ENCODE peak calls at places on chromosomes 2 and 18, in eight cellular contexts. D, G, N, U, R, Z, C and Q are unnamed samples. For H3K4me1, the result is how much of the 10 kb centered on the place peaks cover.

GRCh38 chr18:1976484-1976883 is 594.8 kb downstream of the METTL4 start:
- DNase-seq in D (no peak), G (no peak), N (no peak), U (no peak), R (no peak), Z (no peak), C (no peak), Q (no peak)

GRCh38 chr18:76490701-76491171 is 4.3 kb downstream of the ZNF516 start:
- DNase-seq in D (no peak), G (peak), N (peak), U (no peak), R (peak), Z (no peak), C (peak), Q (peak)

GRCh38 chr18:54043484-54044256 is 180.8 kb downstream of the MBD2 start:
- DNase-seq in D (no peak), G (no peak), N (peak), U (no peak), R (no peak), Z (no peak), C (no peak), Q (no peak)

GRCh38 chr2:114442545-114442944 is at the start of gene DPP10:
- DNase-seq in D (peak), G (peak), N (peak), U (no peak), R (peak), Z (no peak), C (peak), Q (no peak)

GRCh38 chr2:102449370-102449974 is 23.6 kb upstream of the SLC9A4 start:
- DNase-seq in D (peak), G (peak), N (peak), U (no peak), R (peak), Z (no peak), C (peak), Q (peak)

GRCh38 chr2:50763776-50764175 is 268.2 kb downstream of the NRXN1 start:
- DNase-seq in D (no peak), G (no peak), N (peak), U (no peak), R (no peak), Z (no peak), C (no peak), Q (no peak)

GRCh38 chr2:133716166-133716565 is 147.9 kb upstream of the NCKAP5 start:
- DNase-seq in D (no peak), G (no peak), N (no peak), U (no peak), R (no peak), Z (no peak), C (no peak), Q (peak)

GRCh38 chr18:3579701-3580100 is 129.7 kb downstream of the TGIF1 start:
- DNase-seq in D (peak), G (no peak), N (peak), U (no peak), R (no peak), Z (no peak), C (no peak), Q (no peak)

GRCh38 chr2:31962757-31963361 is 47.9 kb downstream of the MEMO1 start:
- DNase-seq in D (no peak), G (no peak), N (no peak), U (no peak), R (no peak), Z (no peak), C (no peak), Q (no peak)

GRCh38 chr2:178412047-178412446 is 38.9 kb downstream of the PRKRA start:
- DNase-seq in D (no peak), G (no peak), N (no peak), U (no peak), R (no peak), Z (no peak), C (peak), Q (no peak)

GRCh38 chr2:136023416-136023815 is 38.0 kb upstream of the DARS1 start:
- DNase-seq in D (no peak), G (no peak), N (no peak), U (no peak), R (no peak), Z (no peak), C (no peak), Q (no peak)

GRCh38 chr2:43230481-43230880 is 4.1 kb upstream of the ZFP36L2 start:
- DNase-seq in D (no peak), G (peak), N (no peak), U (no peak), R (no peak), Z (no peak), C (no peak), Q (no peak)

GRCh38 chr2:20569464-20570223 is 81.3 kb downstream of the HS1BP3 start:
- DNase-seq in D (no peak), G (no peak), N (no peak), U (no peak), R (no peak), Z (no peak), C (no peak), Q (no peak)

GRCh38 chr2:20571231-20571630 is 79.7 kb downstream of the HS1BP3 start:
- DNase-seq in D (no peak), G (no peak), N (no peak), U (no peak), R (no peak), Z (peak), C (no peak), Q (no peak)

GRCh38 chr2:20570249-20570648 is 80.6 kb downstream of the HS1BP3 start:
- DNase-seq in D (no peak), G (no peak), N (no peak), U (no peak), R (no peak), Z (no peak), C (no peak), Q (no peak)

GRCh38 chr2:20573611-20574422 is 77.1 kb downstream of the HS1BP3 start:
- DNase-seq in D (peak), G (no peak), N (peak), U (no peak), R (no peak), Z (no peak), C (peak), Q (no peak)

GRCh38 chr2:20571644-20572215 is 79.2 kb downstream of the HS1BP3 start:
- DNase-seq in D (no peak), G (no peak), N (no peak), U (no peak), R (no peak), Z (no peak), C (no peak), Q (no peak)
- H3K4me1 ChIP-seq in D (under half), G (under half), N (under half), U (under half), R (under half), Z (half or more), C (under half), Q (half or more)

GRCh38 chr2:9248363-9248762 is 41.8 kb downstream of the ASAP2 start:
- DNase-seq in D (no peak), G (no peak), N (no peak), U (no peak), R (no peak), Z (no peak), C (no peak), Q (no peak)
- H3K4me1 ChIP-seq in D (under half), G (under half), N (half or more), U (half or more), R (half or more), Z (under half), C (under half), Q (half or more)

GRCh38 chr2:54628957-54629356 is 94.5 kb upstream of the EML6 start:
- DNase-seq in D (no peak), G (no peak), N (no peak), U (no peak), R (no peak), Z (no peak), C (no peak), Q (no peak)
- H3K4me1 ChIP-seq in D (under half), G (under half), N (under half), U (under half), R (under half), Z (under half), C (under half), Q (half or more)

DNA sequence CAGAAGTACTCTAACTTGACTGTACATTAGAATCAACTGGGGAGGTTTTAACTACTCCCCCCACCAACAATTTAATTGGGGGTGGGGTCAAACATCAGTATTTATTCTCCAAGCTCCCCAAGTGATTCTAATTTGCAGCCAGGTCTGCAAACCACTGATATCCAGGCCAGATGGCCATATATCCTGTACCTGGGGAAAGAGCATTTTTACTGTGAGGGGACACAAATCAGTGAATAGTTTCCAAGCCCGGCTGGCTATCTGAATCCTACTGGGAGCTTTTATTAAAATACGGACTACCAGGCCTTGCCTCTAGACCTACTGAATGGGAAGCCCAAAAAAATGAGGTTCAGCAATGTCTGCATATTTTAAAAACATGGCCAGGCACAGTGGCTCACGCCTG is 88.5 kb downstream of the TCF4 start:
- DNase-seq in D (no peak), G (no peak), N (no peak), U (no peak), R (no peak), Z (no peak), C (no peak), Q (no peak)
- H3K4me1 ChIP-seq in D (under half), G (under half), N (under half), U (under half), R (under half), Z (under half), C (under half), Q (under half)

DNA sequence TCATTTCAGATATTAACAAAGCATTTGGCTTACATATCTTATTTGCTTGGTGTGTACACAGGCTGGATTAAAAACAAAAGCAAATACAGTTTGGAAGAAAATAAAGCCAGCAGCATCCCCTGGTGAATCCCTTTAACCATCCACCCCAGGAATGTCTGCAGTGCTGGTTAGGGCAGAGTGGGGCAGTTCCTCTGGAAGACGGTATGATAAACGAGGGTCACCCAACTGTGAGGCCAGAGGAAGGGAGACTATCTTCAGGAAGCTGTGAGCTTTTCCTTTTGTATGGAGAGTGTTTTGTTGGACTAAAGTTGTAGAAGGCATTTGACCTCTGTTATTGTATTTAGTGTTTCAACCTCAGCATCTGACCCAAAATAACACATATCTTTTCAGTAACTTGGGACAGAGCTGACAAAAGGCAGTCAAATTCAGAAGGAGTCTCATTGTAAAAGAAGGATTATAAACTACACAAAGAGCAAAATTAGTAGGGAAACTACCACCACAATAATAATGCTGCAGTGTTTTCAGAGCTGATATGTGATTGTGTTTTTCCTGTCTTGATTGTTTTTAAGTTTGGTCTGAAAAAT is 159.1 kb downstream of the FMNL2 start:
- DNase-seq in D (no peak), G (no peak), N (no peak), U (no peak), R (no peak), Z (no peak), C (no peak), Q (no peak)
- H3K4me1 ChIP-seq in D (under half), G (under half), N (under half), U (half or more), R (under half), Z (under half), C (under half), Q (under half)

GRCh38 chr18:49486959-49487710 is at the start of gene C18orf32:
- DNase-seq in D (peak), G (peak), N (peak), U (peak), R (peak), Z (peak), C (peak), Q (peak)
- H3K4me1 ChIP-seq in D (under half), G (under half), N (under half), U (under half), R (under half), Z (under half), C (under half), Q (half or more)

DNA sequence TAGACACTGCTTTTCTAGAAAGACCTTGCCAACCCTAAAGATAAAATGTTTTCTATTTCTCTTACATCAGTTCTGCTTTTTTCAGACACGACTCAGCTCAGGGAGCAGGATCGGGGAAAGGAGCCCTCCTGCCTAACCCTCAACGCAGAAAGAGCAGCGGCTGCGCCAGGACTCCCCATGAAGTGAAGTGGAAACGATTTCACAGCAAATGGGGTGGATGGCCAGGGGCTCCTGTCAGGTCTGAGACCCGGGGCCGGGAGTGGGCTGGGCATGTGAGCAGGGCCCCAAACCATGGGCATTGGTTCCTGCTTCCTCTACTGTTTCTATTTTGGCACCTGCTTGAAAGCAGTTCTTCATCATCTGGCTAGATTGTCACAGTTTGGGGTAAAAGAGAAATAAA is 89.4 kb upstream of the PXDN start:
- DNase-seq in D (no peak), G (no peak), N (no peak), U (no peak), R (no peak), Z (no peak), C (no peak), Q (no peak)
- H3K4me1 ChIP-seq in D (under half), G (under half), N (under half), U (half or more), R (under half), Z (under half), C (under half), Q (under half)

GRCh38 chr2:181143790-181144300 is 163.4 kb downstream of the UBE2E3 start:
- DNase-seq in D (no peak), G (no peak), N (no peak), U (no peak), R (no peak), Z (no peak), C (no peak), Q (no peak)
- H3K4me1 ChIP-seq in D (under half), G (under half), N (under half), U (under half), R (under half), Z (under half), C (under half), Q (under half)

GRCh38 chr2:20594957-20595356 is 55.9 kb downstream of the HS1BP3 start:
- DNase-seq in D (no peak), G (no peak), N (no peak), U (no peak), R (no peak), Z (no peak), C (peak), Q (no peak)
- H3K4me1 ChIP-seq in D (half or more), G (under half), N (under half), U (half or more), R (half or more), Z (half or more), C (under half), Q (half or more)